ENCODE peak calls at places on chromosomes 3 and 15, in four cellular contexts. K, D, E and Y are unnamed samples. For H3K79me1, the result is how much of the 10 kb centered on the place peaks cover.

GRCh38 chr3:194313642-194314430 is 37.3 kb downstream of the CPN2 start:
- DNase-seq in D (no peak), K (no peak), E (no peak), Y (peak)

GRCh38 chr3:126543457-126544090 is 15.2 kb downstream of the C3orf22 start:
- DNase-seq in E (no peak), D (no peak), K (no peak), Y (no peak)

GRCh38 chr15:67127334-67127664 is 61.9 kb downstream of the SMAD3 start:
- DNase-seq in K (no peak), D (no peak), E (no peak), Y (no peak)

GRCh38 chr3:131518682-131519081 is 15.9 kb upstream of the MRPL3 start:
- DNase-seq in K (no peak), E (no peak), D (no peak), Y (no peak)

GRCh38 chr3:155963557-155963956 is 93.1 kb downstream of the GMPS start:
- DNase-seq in E (no peak), K (peak), D (no peak), Y (no peak)

GRCh38 chr3:17399586-17399985 is 342.8 kb downstream of the TBC1D5 start:
- DNase-seq in K (no peak), E (no peak), D (no peak), Y (no peak)

GRCh38 chr3:158953131-158953530 is 151.3 kb downstream of the MFSD1 start:
- DNase-seq in D (no peak), K (no peak), E (no peak), Y (no peak)

GRCh38 chr3:116734243-116734642 is 24.7 kb downstream of the TUSC7 start:
- DNase-seq in D (no peak), K (no peak), E (no peak), Y (peak)

GRCh38 chr15:73901126-73901810 is 25.0 kb upstream of the LOXL1 start:
- DNase-seq in K (no peak), E (no peak), D (no peak), Y (no peak)

GRCh38 chr15:70726753-70727152 is 36.6 kb downstream of the UACA start:
- DNase-seq in D (no peak), E (no peak), K (peak), Y (peak)

GRCh38 chr3:179897241-179897640 is 139.5 kb downstream of the PEX5L start:
- DNase-seq in K (no peak), E (no peak), D (no peak), Y (no peak)

DNA sequence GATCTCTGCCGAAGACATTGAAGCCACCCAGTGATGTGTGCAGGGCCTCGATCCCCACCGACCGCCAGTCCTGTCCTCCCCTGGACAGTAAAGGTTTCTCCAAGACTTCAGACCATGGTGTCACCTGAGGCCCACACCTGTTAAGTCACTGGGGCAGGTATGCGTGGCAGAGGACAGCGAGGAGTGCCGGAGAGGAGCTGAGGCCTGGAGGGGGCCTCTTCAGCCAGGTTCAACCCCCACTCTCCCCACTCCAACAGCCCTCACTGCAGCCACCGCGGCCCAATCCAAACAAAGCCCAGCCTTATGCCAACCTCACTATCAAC is 2.4 kb downstream of the GOLGA8B start:
- DNase-seq in E (no peak), D (no peak), K (no peak), Y (no peak)
- H3K56ac ChIP-seq in E (no peak), D (no peak), K (no peak), Y (no peak)

GRCh38 chr3:108608750-108609149 is 19.2 kb downstream of the DZIP3 start:
- DNase-seq in D (peak), E (no peak), K (no peak), Y (peak)
- H3K79me1 ChIP-seq in D (under half), E (under half), K (under half), Y (under half)

GRCh38 chr3:13335062-13335461 is 85.1 kb downstream of the NUP210 start:
- DNase-seq in K (no peak), D (no peak), E (no peak), Y (no peak)

GRCh38 chr3:13332740-13333139 is 87.4 kb downstream of the NUP210 start:
- DNase-seq in E (no peak), K (no peak), D (no peak), Y (no peak)

GRCh38 chr3:13332158-13332557 is 88.0 kb downstream of the NUP210 start:
- DNase-seq in E (no peak), D (no peak), K (no peak), Y (no peak)

GRCh38 chr3:13335503-13335902 is 84.6 kb downstream of the NUP210 start:
- DNase-seq in E (no peak), D (no peak), K (no peak), Y (no peak)

DNA sequence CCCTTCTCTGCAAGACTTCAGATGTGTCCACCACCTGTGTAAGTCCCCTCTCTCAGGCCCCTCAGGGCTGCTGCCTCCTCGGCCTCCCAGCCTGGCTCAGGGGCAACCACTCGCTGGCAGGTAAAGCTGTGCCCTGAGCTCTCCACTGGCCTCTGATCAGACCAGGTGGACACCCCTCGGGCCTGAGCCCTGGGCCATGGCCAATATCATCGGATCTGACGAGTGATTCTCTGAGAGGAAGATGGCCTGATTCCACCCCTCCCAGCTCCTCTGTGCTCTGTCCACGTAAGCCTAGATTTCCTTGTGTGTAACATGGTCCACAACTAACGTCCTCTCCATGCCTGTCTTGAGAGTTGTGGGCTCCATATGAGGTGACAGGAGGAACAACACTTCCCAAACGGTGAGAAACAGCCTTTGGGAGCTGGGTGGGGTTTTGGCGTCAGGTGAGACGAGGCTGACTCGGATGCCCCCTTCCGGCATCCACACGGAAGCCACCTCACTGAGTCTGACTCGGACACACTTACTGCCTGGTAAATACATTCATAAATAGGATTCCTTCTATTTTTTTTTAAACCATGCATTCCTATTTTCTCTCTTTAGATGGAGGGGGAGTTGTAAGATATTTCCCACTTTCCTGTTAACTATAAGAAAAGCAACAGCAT is 86.8 kb downstream of the NUP210 start:
- DNase-seq in E (no peak), D (no peak), K (no peak), Y (no peak)
- H3K56ac ChIP-seq in E (no peak), D (no peak), K (no peak), Y (no peak)

DNA sequence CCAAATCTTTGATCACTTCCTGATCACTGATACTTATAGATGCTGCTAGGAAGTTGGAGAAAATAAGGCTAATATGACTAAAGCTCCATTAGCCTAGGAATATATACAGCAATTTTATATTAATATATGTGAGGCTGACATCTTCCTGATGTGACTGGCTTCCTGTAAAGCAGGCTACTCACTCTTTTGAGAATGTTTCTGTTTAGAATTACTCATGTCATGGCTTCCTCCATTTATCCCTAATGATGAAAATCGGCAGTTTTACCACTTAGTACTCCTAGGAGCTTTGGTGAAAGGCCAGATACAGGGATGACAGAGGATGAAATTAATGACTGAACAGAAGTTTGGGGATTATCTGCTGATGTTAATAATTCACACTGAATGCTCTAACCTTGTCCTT is 3.9 kb upstream of the MAP1A start:
- DNase-seq in K (peak), E (no peak), D (no peak), Y (no peak)
- H3K79me1 ChIP-seq in K (under half), E (under half), D (under half), Y (under half)